ENCODE peak calls at places on chromosomes 2 and 18, in four cellular contexts. N is colonic mucosa, W is cardiac muscle cell, T is osteoblast. X is an unnamed sample. For H3K4me1, the result is how much of the 10 kb centered on the place peaks cover.

GRCh38 chr2:168136392-168136977 is 110.9 kb downstream of the STK39 start:
- DNase-seq in W (peak), T (no peak), N (no peak), X (no peak)

GRCh38 chr2:10497797-10498251 is 49.7 kb upstream of the ODC1 start:
- DNase-seq in T (peak), N (peak), W (peak), X (no peak)

GRCh38 chr2:134360750-134361487 is 107.0 kb downstream of the MGAT5 start:
- DNase-seq in T (no peak), N (no peak), W (peak), X (no peak)

GRCh38 chr18:75654928-75655745 is 227.6 kb upstream of the SMIM21 start:
- DNase-seq in N (no peak), T (no peak), W (peak), X (no peak)

GRCh38 chr2:101380376-101380775 is 6.9 kb downstream of the CREG2 start:
- DNase-seq in W (peak), N (no peak), T (peak), X (no peak)

GRCh38 chr2:54957321-54957999 is 92.8 kb downstream of the RTN4 start:
- DNase-seq in W (no peak), N (no peak), T (no peak), X (no peak)

GRCh38 chr18:3623769-3624545 is 174.0 kb downstream of the TGIF1 start:
- DNase-seq in T (peak), W (peak), N (peak), X (peak)

GRCh38 chr2:96869824-96870630 is at the start of gene SEMA4C:
- DNase-seq in T (peak), W (peak), N (peak), X (peak)

GRCh38 chr2:232170391-232170790 is 208.2 kb upstream of the ALPP start:
- DNase-seq in N (no peak), T (no peak), W (no peak), X (no peak)

GRCh38 chr18:49936821-49937220 is 123.5 kb upstream of the ACAA2 start:
- DNase-seq in N (no peak), T (no peak), W (no peak), X (no peak)

GRCh38 chr2:98487806-98488189 is 43.1 kb downstream of the INPP4A start:
- DNase-seq in W (peak), T (no peak), N (peak), X (no peak)

GRCh38 chr2:128531856-128532255 is 213.2 kb upstream of the HS6ST1 start:
- DNase-seq in N (no peak), T (no peak), W (no peak), X (no peak)

GRCh38 chr2:202221873-202222272 is 16.5 kb downstream of the SUMO1 start:
- DNase-seq in W (peak), N (no peak), T (peak), X (no peak)

GRCh38 chr2:236642125-236642524 is 72.5 kb downstream of the ACKR3 start:
- DNase-seq in N (no peak), W (no peak), T (no peak), X (no peak)

GRCh38 chr2:178227187-178227586 is 32.9 kb downstream of the OSBPL6 start:
- DNase-seq in N (no peak), T (peak), W (peak), X (no peak)

GRCh38 chr2:35933031-35933430 is 422.5 kb upstream of the CRIM1 start:
- DNase-seq in W (no peak), T (no peak), N (no peak), X (no peak)

GRCh38 chr18:63859781-63860535 is 27.5 kb upstream of the SERPINB2 start:
- DNase-seq in W (no peak), N (no peak), T (no peak), X (no peak)

GRCh38 chr2:18149660-18150246 is 271.3 kb downstream of the KCNS3 start:
- DNase-seq in N (no peak), T (peak), W (peak), X (no peak)

GRCh38 chr18:79853993-79854364 is 56.2 kb downstream of the KCNG2 start:
- DNase-seq in N (peak), T (peak), W (no peak), X (no peak)

GRCh38 chr2:14633451-14634211 is 1.1 kb downstream of the LRATD1 start:
- DNase-seq in N (peak), T (peak), W (no peak), X (peak)

GRCh38 chr2:12824304-12824761 is 107.6 kb downstream of the TRIB2 start:
- DNase-seq in T (peak), N (no peak), W (peak), X (peak)

GRCh38 chr2:163877316-163877715 is 141.5 kb upstream of the FIGN start:
- DNase-seq in N (no peak), W (peak), T (peak), X (no peak)

GRCh38 chr18:78983530-78983929 is 3.9 kb downstream of the SALL3 start:
- DNase-seq in W (no peak), T (no peak), N (no peak), X (no peak)

GRCh38 chr2:38997784-38998183 is 108.1 kb downstream of the ARHGEF33 start:
- DNase-seq in W (peak), N (no peak), T (peak), X (no peak)

GRCh38 chr2:183000846-183001245 is 37.4 kb downstream of the NCKAP1 start:
- DNase-seq in T (no peak), N (no peak), W (no peak), X (no peak)

GRCh38 chr2:96533292-96534073 is 3.1 kb upstream of the ARID5A start:
- DNase-seq in N (peak), T (peak), W (peak), X (peak)

GRCh38 chr2:233700028-233700635 is 7.4 kb downstream of the UGT1A6 start:
- DNase-seq in N (no peak), T (no peak), W (peak), X (no peak)

GRCh38 chr2:18913512-18913911 is 324.1 kb upstream of the NT5C1B start:
- DNase-seq in W (no peak), N (no peak), T (no peak), X (no peak)

GRCh38 chr2:3313845-3314375 is 63.7 kb downstream of the EIPR1 start:
- DNase-seq in W (no peak), T (peak), N (no peak), X (no peak)

GRCh38 chr2:72923833-72924352 is 6.6 kb downstream of the EMX1 start:
- DNase-seq in W (no peak), N (peak), T (peak), X (no peak)

GRCh38 chr2:165874445-165875039 is 79.0 kb downstream of the TTC21B start:
- DNase-seq in W (peak), T (no peak), N (peak), X (no peak)

GRCh38 chr2:64234785-64235184 is 90.6 kb upstream of the PELI1 start:
- DNase-seq in T (no peak), N (no peak), W (no peak), X (no peak)

GRCh38 chr18:47287911-47288635 is 36.6 kb upstream of the SKOR2 start:
- DNase-seq in T (no peak), N (no peak), W (no peak), X (no peak)

GRCh38 chr2:74743039-74743438 is 89.0 kb downstream of the SEMA4F start:
- DNase-seq in W (no peak), T (no peak), N (no peak), X (no peak)

GRCh38 chr2:131041402-131042160 is 51.7 kb downstream of the FAM168B start:
- DNase-seq in W (no peak), T (no peak), N (no peak), X (no peak)

GRCh38 chr2:31944828-31945571 is 65.8 kb downstream of the MEMO1 start:
- DNase-seq in T (peak), N (no peak), W (no peak), X (no peak)

GRCh38 chr18:69858897-69859296 is 88.8 kb downstream of the CD226 start:
- DNase-seq in W (no peak), T (no peak), N (no peak), X (no peak)

GRCh38 chr2:215384710-215385109 is 51.2 kb downstream of the FN1 start:
- DNase-seq in N (no peak), W (no peak), T (no peak), X (no peak)

GRCh38 chr2:6827516-6828298 is 38.0 kb downstream of the CMPK2 start:
- DNase-seq in N (no peak), T (no peak), W (peak), X (no peak)

GRCh38 chr2:3666613-3666975 is 8.6 kb downstream of the ALLC start:
- DNase-seq in T (no peak), N (peak), W (no peak), X (no peak)

GRCh38 chr2:86000131-86000937 is 105.4 kb downstream of the POLR1A start:
- DNase-seq in W (peak), T (no peak), N (no peak), X (no peak)

GRCh38 chr2:86002375-86002774 is 103.3 kb downstream of the POLR1A start:
- DNase-seq in W (no peak), T (no peak), N (no peak), X (no peak)

GRCh38 chr2:86000938-86001312 is 104.8 kb downstream of the POLR1A start:
- DNase-seq in T (no peak), N (no peak), W (no peak), X (no peak)

GRCh38 chr2:85999131-85999831 is 106.4 kb downstream of the POLR1A start:
- DNase-seq in N (no peak), T (no peak), W (peak), X (no peak)

GRCh38 chr2:86001326-86001725 is 104.4 kb downstream of the POLR1A start:
- DNase-seq in W (no peak), T (no peak), N (no peak), X (no peak)
- H3K4me1 ChIP-seq in W (under half), T (under half), N (under half), X (under half)

GRCh38 chr18:31610841-31611240 is 19.2 kb downstream of the TTR start:
- DNase-seq in W (peak), T (no peak), N (peak), X (no peak)

GRCh38 chr18:31614044-31614443 is 22.4 kb downstream of the TTR start:
- DNase-seq in T (no peak), W (no peak), N (no peak), X (no peak)

GRCh38 chr18:31612124-31612523 is 20.4 kb downstream of the TTR start:
- DNase-seq in T (no peak), W (no peak), N (no peak), X (no peak)

GRCh38 chr18:31609886-31610646 is 18.4 kb downstream of the TTR start:
- DNase-seq in N (no peak), T (no peak), W (no peak), X (no peak)

DNA sequence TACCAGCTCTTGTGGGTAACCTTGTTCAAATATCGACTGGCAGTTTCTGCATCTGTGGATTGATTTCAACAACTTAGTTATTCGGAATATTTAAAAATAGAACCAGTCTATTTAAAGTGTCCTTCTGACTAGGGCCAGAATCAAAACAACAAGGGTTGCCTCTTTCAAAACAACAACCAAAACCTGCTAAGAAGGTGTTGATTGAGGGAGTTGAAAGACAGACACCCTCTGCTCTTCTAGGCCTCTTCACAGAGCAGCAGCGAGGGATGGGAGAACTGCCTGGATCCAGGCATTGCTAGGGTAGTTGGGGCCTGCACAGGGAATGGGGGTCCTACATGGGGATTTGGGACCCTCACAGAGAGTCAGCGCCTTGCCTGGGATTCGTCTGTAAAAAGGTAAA is 19.8 kb downstream of the TTR start:
- DNase-seq in T (no peak), N (no peak), W (no peak), X (no peak)
- H3K4me3 ChIP-seq in T (no peak), N (no peak), W (no peak), X (no peak)

DNA sequence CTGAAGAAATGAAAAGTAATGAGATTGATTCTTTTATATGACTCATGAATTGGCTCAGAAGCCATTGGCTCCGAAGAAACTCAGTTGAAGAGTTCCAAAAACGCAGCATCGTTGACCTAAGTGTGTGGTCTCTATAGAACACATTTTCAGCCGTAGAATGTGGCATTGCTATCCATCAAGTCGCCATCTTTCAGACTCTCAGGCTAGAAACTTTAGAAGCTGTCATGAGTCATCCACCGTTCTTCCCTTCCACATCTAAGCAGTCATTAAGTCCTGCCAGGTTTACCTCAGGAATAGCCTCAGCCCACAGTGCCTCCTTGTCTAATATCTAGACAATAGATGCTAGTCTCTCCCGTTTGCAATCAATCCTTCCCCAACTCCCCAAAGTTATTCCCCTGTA is 61.3 kb upstream of the NCOA1 start:
- DNase-seq in N (no peak), W (peak), T (peak), X (no peak)
- H3K27ac ChIP-seq in N (no peak), W (no peak), T (no peak), X (no peak)

DNA sequence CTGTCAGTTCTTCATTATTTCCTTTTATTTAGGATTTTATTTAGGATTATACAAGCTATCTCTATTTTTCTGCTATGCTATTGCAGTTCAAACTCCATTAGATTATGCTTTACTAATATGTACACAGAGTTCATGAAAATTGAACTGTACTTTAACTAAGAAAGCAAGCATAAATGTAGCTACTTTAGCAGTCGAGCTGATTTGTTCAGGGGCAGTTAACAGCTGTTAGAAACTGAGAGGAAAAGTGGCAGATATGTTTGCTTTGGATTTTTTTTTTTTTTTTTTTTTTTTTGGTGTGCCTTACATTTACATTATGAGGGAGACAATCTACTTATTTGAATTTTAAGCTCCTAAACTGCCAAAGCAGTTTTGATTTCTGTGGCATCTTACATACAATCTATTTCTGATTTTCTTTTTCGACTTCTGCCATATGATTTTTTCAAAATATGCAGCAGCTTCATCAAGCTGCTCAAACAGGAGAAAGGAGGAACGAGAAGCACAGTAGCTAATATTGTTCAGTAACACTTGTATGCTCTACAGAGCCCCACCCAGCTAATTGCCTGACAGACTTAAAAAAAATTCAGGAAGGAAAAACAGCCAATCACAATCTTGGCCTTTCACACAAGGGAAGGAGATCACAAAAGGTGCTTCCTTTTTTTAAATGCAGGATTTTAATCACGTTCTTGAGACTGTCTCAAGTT is 233.4 kb upstream of the SIX3 start:
- DNase-seq in T (no peak), N (peak), W (no peak), X (no peak)
- H3K4me1 ChIP-seq in T (under half), N (under half), W (under half), X (under half)

GRCh38 chr2:223599646-223600009 is 2.5 kb downstream of the SCG2 start:
- DNase-seq in N (no peak), W (peak), T (no peak), X (no peak)
- H3K4me3 ChIP-seq in N (no peak), W (no peak), T (no peak), X (no peak)

GRCh38 chr2:237864030-237864931 is 4.9 kb downstream of the RAMP1 start:
- DNase-seq in N (no peak), W (no peak), T (peak), X (peak)
- H3K27ac ChIP-seq in N (no peak), W (no peak), T (no peak), X (no peak)

GRCh38 chr2:188314314-188315054 is 22.8 kb downstream of the GULP1 start:
- DNase-seq in T (no peak), N (no peak), W (peak), X (no peak)
- H3K4me1 ChIP-seq in T (under half), N (under half), W (under half), X (under half)

GRCh38 chr2:1572638-1573037 is 159.4 kb downstream of the TPO start:
- DNase-seq in N (no peak), W (peak), T (peak), X (no peak)
- H3K4me3 ChIP-seq in N (no peak), W (no peak), T (peak), X (no peak)

DNA sequence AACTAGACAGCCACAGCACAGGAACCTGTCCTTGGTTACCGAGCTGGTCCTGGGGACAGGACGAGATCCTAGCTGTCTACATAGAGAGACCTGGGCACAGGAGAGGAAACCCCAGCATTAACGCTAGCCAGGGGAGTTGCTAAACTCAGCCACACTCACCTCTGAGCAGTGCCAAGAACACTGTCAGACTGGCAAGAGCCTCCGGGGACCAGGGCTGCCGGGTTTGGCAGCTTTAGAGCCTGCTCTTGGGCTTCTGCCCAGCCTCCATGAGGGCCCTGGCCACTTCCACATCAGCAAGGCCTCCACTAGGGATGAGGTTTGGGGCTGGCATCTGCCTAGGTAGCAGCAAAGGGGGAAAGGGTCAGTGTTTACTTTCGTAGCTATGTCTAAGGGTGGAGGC is 6.7 kb downstream of the TMBIM1 start:
- DNase-seq in N (no peak), T (peak), W (peak), X (peak)
- H3K27ac ChIP-seq in N (peak), T (peak), W (peak), X (peak)

GRCh38 chr18:58267493-58267892 is 223.5 kb downstream of the NEDD4L start:
- DNase-seq in N (no peak), W (no peak), T (no peak), X (no peak)
- H3K4me1 ChIP-seq in N (under half), W (under half), T (under half), X (under half)